ENCODE peak calls at places on chromosomes 4 and X, in eight cellular contexts. One of them, this sample, is unnamed.

GRCh38 chrX:153662266-153662665 is 11.3 kb downstream of the PNCK start:
- DNase-seq in WTC11: peak
- DNase-seq in cerebellum: no peak
- DNase-seq in GM23338: peak
- DNase-seq in GM03348: no peak
- DNase-seq in ovary: peak
- DNase-seq in central memory CD4-positive, alpha-beta T cell: peak
- DNase-seq in stimulated activated CD8-positive, alpha-beta memory T cell treated with anti-CD3 and anti-CD28 coated beads, Interleukin-7, amount 100 ng/mL, for 4 hours: peak
- DNase-seq in this sample: no peak

GRCh38 chr4:101071241-101071640 is 276.1 kb downstream of the PPP3CA start:
- DNase-seq in GM23338: no peak
- DNase-seq in GM03348: peak
- DNase-seq in WTC11: no peak
- DNase-seq in central memory CD4-positive, alpha-beta T cell: no peak
- DNase-seq in stimulated activated CD8-positive, alpha-beta memory T cell treated with anti-CD3 and anti-CD28 coated beads, Interleukin-7, amount 100 ng/mL, for 4 hours: no peak
- DNase-seq in ovary: no peak
- DNase-seq in cerebellum: no peak
- DNase-seq in this sample: no peak

GRCh38 chrX:11566158-11566557 is 99.6 kb downstream of the ARHGAP6 start:
- DNase-seq in ovary: no peak
- DNase-seq in GM23338: peak
- DNase-seq in WTC11: no peak
- DNase-seq in stimulated activated CD8-positive, alpha-beta memory T cell treated with anti-CD3 and anti-CD28 coated beads, Interleukin-7, amount 100 ng/mL, for 4 hours: no peak
- DNase-seq in GM03348: no peak
- DNase-seq in central memory CD4-positive, alpha-beta T cell: no peak
- DNase-seq in cerebellum: no peak
- DNase-seq in this sample: peak

GRCh38 chr4:158211288-158211687 is 1.0 kb downstream of the TMEM144 start:
- DNase-seq in cerebellum: no peak
- DNase-seq in central memory CD4-positive, alpha-beta T cell: no peak
- DNase-seq in GM23338: no peak
- DNase-seq in ovary: no peak
- DNase-seq in stimulated activated CD8-positive, alpha-beta memory T cell treated with anti-CD3 and anti-CD28 coated beads, Interleukin-7, amount 100 ng/mL, for 4 hours: no peak
- DNase-seq in WTC11: no peak
- DNase-seq in GM03348: no peak
- DNase-seq in this sample: no peak

GRCh38 chr4:125280892-125281403 is 33.8 kb upstream of the FAT4 start:
- DNase-seq in central memory CD4-positive, alpha-beta T cell: no peak
- DNase-seq in WTC11: peak
- DNase-seq in stimulated activated CD8-positive, alpha-beta memory T cell treated with anti-CD3 and anti-CD28 coated beads, Interleukin-7, amount 100 ng/mL, for 4 hours: no peak
- DNase-seq in ovary: peak
- DNase-seq in GM03348: no peak
- DNase-seq in cerebellum: no peak
- DNase-seq in GM23338: no peak
- DNase-seq in this sample: no peak

GRCh38 chrX:40845331-40845911 is 110.1 kb upstream of the MED14 start:
- DNase-seq in central memory CD4-positive, alpha-beta T cell: no peak
- DNase-seq in WTC11: no peak
- DNase-seq in ovary: peak
- DNase-seq in stimulated activated CD8-positive, alpha-beta memory T cell treated with anti-CD3 and anti-CD28 coated beads, Interleukin-7, amount 100 ng/mL, for 4 hours: no peak
- DNase-seq in cerebellum: no peak
- DNase-seq in GM03348: peak
- DNase-seq in GM23338: peak
- DNase-seq in this sample: peak

GRCh38 chr4:86556791-86557415 is 37.2 kb upstream of the PTPN13 start:
- DNase-seq in central memory CD4-positive, alpha-beta T cell: no peak
- DNase-seq in WTC11: no peak
- DNase-seq in GM03348: no peak
- DNase-seq in GM23338: no peak
- DNase-seq in stimulated activated CD8-positive, alpha-beta memory T cell treated with anti-CD3 and anti-CD28 coated beads, Interleukin-7, amount 100 ng/mL, for 4 hours: no peak
- DNase-seq in cerebellum: no peak
- DNase-seq in ovary: no peak
- DNase-seq in this sample: no peak

GRCh38 chr4:83074086-83074704 is 39.2 kb downstream of the COPS4 start:
- DNase-seq in GM03348: peak
- DNase-seq in GM23338: peak
- DNase-seq in cerebellum: peak
- DNase-seq in stimulated activated CD8-positive, alpha-beta memory T cell treated with anti-CD3 and anti-CD28 coated beads, Interleukin-7, amount 100 ng/mL, for 4 hours: peak
- DNase-seq in ovary: no peak
- DNase-seq in WTC11: no peak
- DNase-seq in central memory CD4-positive, alpha-beta T cell: peak
- DNase-seq in this sample: peak

GRCh38 chrX:45011131-45011530 is 138.1 kb downstream of the KDM6A start:
- DNase-seq in WTC11: no peak
- DNase-seq in GM23338: no peak
- DNase-seq in central memory CD4-positive, alpha-beta T cell: no peak
- DNase-seq in stimulated activated CD8-positive, alpha-beta memory T cell treated with anti-CD3 and anti-CD28 coated beads, Interleukin-7, amount 100 ng/mL, for 4 hours: no peak
- DNase-seq in ovary: no peak
- DNase-seq in GM03348: peak
- DNase-seq in cerebellum: no peak
- DNase-seq in this sample: no peak

GRCh38 chrX:69300323-69300722 is 135.1 kb upstream of the PJA1 start:
- DNase-seq in stimulated activated CD8-positive, alpha-beta memory T cell treated with anti-CD3 and anti-CD28 coated beads, Interleukin-7, amount 100 ng/mL, for 4 hours: no peak
- DNase-seq in GM23338: no peak
- DNase-seq in central memory CD4-positive, alpha-beta T cell: no peak
- DNase-seq in ovary: no peak
- DNase-seq in WTC11: no peak
- DNase-seq in cerebellum: no peak
- DNase-seq in GM03348: no peak
- DNase-seq in this sample: no peak

GRCh38 chrX:13463608-13464007 is 105.8 kb upstream of the EGFL6 start:
- DNase-seq in cerebellum: no peak
- DNase-seq in ovary: no peak
- DNase-seq in central memory CD4-positive, alpha-beta T cell: no peak
- DNase-seq in stimulated activated CD8-positive, alpha-beta memory T cell treated with anti-CD3 and anti-CD28 coated beads, Interleukin-7, amount 100 ng/mL, for 4 hours: no peak
- DNase-seq in GM03348: peak
- DNase-seq in WTC11: no peak
- DNase-seq in GM23338: no peak
- DNase-seq in this sample: no peak

GRCh38 chr4:68373513-68373912 is 23.6 kb upstream of the YTHDC1 start:
- DNase-seq in stimulated activated CD8-positive, alpha-beta memory T cell treated with anti-CD3 and anti-CD28 coated beads, Interleukin-7, amount 100 ng/mL, for 4 hours: no peak
- DNase-seq in central memory CD4-positive, alpha-beta T cell: peak
- DNase-seq in ovary: peak
- DNase-seq in cerebellum: peak
- DNase-seq in GM23338: peak
- DNase-seq in WTC11: peak
- DNase-seq in GM03348: peak
- DNase-seq in this sample: peak

This sample was measured in NT2/D1.